ENCODE peak calls at places on chromosome 6, in six cellular contexts. D is suprapubic skin, B is stomach, M is H1, N is sigmoid colon, V is A549. U is an unnamed sample.

GRCh38 chr6:72784581-72784980 is 162.7 kb downstream of the KCNQ5 start:
- DNase-seq in D (no peak), B (no peak), M (no peak), N (no peak), V (peak), U (no peak)

GRCh38 chr6:156814036-156814581 is 36.9 kb downstream of the ARID1B start:
- DNase-seq in D (no peak), B (no peak), M (no peak), N (no peak), V (no peak), U (no peak)

GRCh38 chr6:157034433-157035230 is 257.5 kb downstream of the ARID1B start:
- DNase-seq in D (no peak), B (no peak), M (no peak), N (no peak), V (peak), U (no peak)

GRCh38 chr6:39530201-39530759 is 194.9 kb downstream of the KIF6 start:
- DNase-seq in D (no peak), B (no peak), M (no peak), N (no peak), V (no peak), U (peak)

GRCh38 chr6:24743265-24743943 is 24.4 kb upstream of the C6orf62 start:
- DNase-seq in D (no peak), B (peak), M (no peak), N (no peak), V (peak), U (no peak)

GRCh38 chr6:125950293-125950692 is 6.3 kb upstream of the HINT3 start:
- DNase-seq in D (no peak), B (no peak), M (no peak), N (no peak), V (peak), U (no peak)

GRCh38 chr6:160336200-160336599 is 12.0 kb upstream of the SLC22A3 start:
- DNase-seq in D (no peak), B (no peak), M (no peak), N (no peak), V (no peak), U (no peak)

GRCh38 chr6:31806470-31807272 is at the start of gene LSM2:
- DNase-seq in D (peak), B (peak), M (peak), N (peak), V (peak), U (peak)

GRCh38 chr6:139711714-139712585 is 337.5 kb upstream of the CITED2 start:
- DNase-seq in D (no peak), B (no peak), M (no peak), N (no peak), V (no peak), U (no peak)

GRCh38 chr6:7542878-7543394 is 1.5 kb downstream of the DSP start:
- DNase-seq in D (peak), B (peak), M (peak), N (peak), V (peak), U (peak)

GRCh38 chr6:16004934-16005673 is 123.8 kb upstream of the MYLIP start:
- DNase-seq in D (no peak), B (no peak), M (no peak), N (no peak), V (no peak), U (no peak)

GRCh38 chr6:16684896-16685554 is 76.2 kb downstream of the ATXN1 start:
- DNase-seq in D (no peak), B (no peak), M (no peak), N (no peak), V (peak), U (no peak)

GRCh38 chr6:7155871-7156579 is 48.3 kb downstream of the RREB1 start:
- DNase-seq in D (no peak), B (no peak), M (no peak), N (no peak), V (no peak), U (no peak)

GRCh38 chr6:15522427-15522826 is 140.4 kb downstream of the DTNBP1 start:
- DNase-seq in D (peak), B (no peak), M (no peak), N (peak), V (no peak), U (no peak)

GRCh38 chr6:61210549-61210948 is 1075.5 kb downstream of the KHDRBS2 start:
- DNase-seq in D (no peak), B (no peak), M (no peak), N (no peak), V (no peak), U (no peak)

GRCh38 chr6:85516168-85516567 is 66.3 kb downstream of the NT5E start:
- DNase-seq in D (no peak), B (no peak), M (no peak), N (no peak), V (no peak), U (no peak)

GRCh38 chr6:21780144-21780543 is 186.6 kb downstream of the SOX4 start:
- DNase-seq in D (no peak), B (no peak), M (no peak), N (no peak), V (no peak), U (no peak)

GRCh38 chr6:160088069-160088773 is 33.4 kb upstream of the SLC22A1 start:
- DNase-seq in D (no peak), B (peak), M (peak), N (peak), V (peak), U (peak)

GRCh38 chr6:53691667-53692133 is 26.1 kb upstream of the KLHL31 start:
- DNase-seq in D (no peak), B (no peak), M (no peak), N (no peak), V (no peak), U (no peak)

GRCh38 chr6:26607434-26608230 is 10.9 kb downstream of the ABT1 start:
- DNase-seq in D (no peak), B (peak), M (no peak), N (no peak), V (peak), U (peak)
- TF ChIP-seq POLR2A in D (no peak), B (no peak), M (no peak), N (no peak), V (no peak), U (no peak)

GRCh38 chr6:107547061-107547840 is 57.3 kb downstream of the SOBP start:
- DNase-seq in D (no peak), B (no peak), M (no peak), N (no peak), V (no peak), U (no peak)

GRCh38 chr6:107554326-107554725 is 64.4 kb downstream of the SOBP start:
- DNase-seq in D (no peak), B (no peak), M (no peak), N (no peak), V (no peak), U (no peak)

GRCh38 chr6:107554918-107555317 is 65.0 kb downstream of the SOBP start:
- DNase-seq in D (no peak), B (no peak), M (no peak), N (no peak), V (no peak), U (no peak)

GRCh38 chr6:107550906-107551305 is 61.0 kb downstream of the SOBP start:
- DNase-seq in D (no peak), B (no peak), M (no peak), N (no peak), V (no peak), U (no peak)

GRCh38 chr6:107550241-107550840 is 60.4 kb downstream of the SOBP start:
- DNase-seq in D (no peak), B (no peak), M (no peak), N (no peak), V (no peak), U (no peak)
- H3K4me3 ChIP-seq in D (no peak), B (no peak), M (no peak), N (no peak), V (no peak), U (no peak)

GRCh38 chr6:17907467-17908229 is 79.8 kb downstream of the KIF13A start:
- DNase-seq in D (peak), B (peak), M (no peak), N (peak), V (peak), U (peak)
- TF ChIP-seq EP300 in D (no peak), B (peak), M (no peak), N (no peak), V (peak), U (no peak)

GRCh38 chr6:33592280-33592594 is 12.2 kb upstream of the BAK1 start:
- DNase-seq in D (no peak), B (no peak), M (no peak), N (no peak), V (no peak), U (no peak)

GRCh38 chr6:33591633-33592032 is 11.6 kb upstream of the BAK1 start:
- DNase-seq in D (no peak), B (no peak), M (no peak), N (no peak), V (no peak), U (no peak)

GRCh38 chr6:33590531-33591198 is 10.6 kb upstream of the BAK1 start:
- DNase-seq in D (no peak), B (peak), M (peak), N (no peak), V (no peak), U (peak)

GRCh38 chr6:33593414-33593727 is 13.3 kb upstream of the BAK1 start:
- DNase-seq in D (no peak), B (no peak), M (no peak), N (no peak), V (no peak), U (no peak)

DNA sequence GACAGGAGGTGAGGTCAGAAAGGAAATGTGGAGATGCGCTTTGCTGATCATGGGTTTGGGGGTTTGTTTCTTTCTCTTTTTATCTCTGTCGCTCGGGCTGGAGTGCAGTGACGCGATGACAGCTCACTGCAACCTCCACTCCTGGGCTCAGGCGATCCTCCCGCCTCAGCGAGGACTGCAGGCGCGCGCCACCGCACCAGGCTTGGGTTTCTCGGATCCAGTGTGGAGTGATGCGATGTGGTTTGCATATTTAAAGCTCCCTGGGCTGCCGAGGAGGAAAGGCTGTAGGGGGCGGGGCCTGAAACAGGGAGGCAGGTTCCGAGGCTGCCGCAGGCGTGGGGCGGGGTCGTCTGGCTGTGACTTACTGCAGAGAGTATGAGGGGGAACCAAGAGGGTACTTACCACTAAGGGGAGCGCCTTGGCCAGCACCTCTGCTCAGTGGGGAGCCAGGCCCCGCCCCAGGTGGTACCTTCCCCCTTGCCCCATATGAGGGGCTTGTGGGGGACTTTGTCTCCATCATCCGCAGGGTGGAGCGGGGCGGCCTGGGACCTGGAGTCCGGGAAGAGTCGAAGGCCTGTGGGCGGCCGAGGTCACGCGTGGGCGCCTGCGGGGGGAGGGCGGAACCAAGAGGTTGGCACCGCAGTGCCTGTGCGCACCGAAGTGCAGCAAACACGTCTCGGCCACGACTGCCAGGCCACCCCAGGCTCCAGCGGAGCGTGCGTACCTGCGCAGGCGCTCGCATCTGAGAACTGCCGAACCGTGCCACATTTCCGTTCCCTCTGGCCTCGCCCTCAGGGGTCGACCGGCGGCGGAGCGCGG is 12.7 kb upstream of the BAK1 start:
- DNase-seq in D (no peak), B (peak), M (peak), N (no peak), V (no peak), U (peak)
- TF ChIP-seq POLR2A in D (no peak), B (no peak), M (no peak), N (no peak), V (no peak), U (peak)

GRCh38 chr6:33746036-33746600 is 587 bp downstream of the IP6K3 start:
- DNase-seq in D (no peak), B (no peak), M (peak), N (peak), V (no peak), U (peak)
- H3K4me3 ChIP-seq in D (no peak), B (peak), M (no peak), N (peak), V (no peak), U (no peak)

GRCh38 chr6:28802417-28803336 is 121.1 kb downstream of the TRIM27 start:
- DNase-seq in D (no peak), B (no peak), M (peak), N (no peak), V (peak), U (no peak)
- TF ChIP-seq EP300 in D (no peak), B (no peak), M (no peak), N (no peak), V (no peak), U (no peak)

GRCh38 chr6:130967502-130968469 is 95.3 kb downstream of the EPB41L2 start:
- DNase-seq in D (no peak), B (no peak), M (no peak), N (no peak), V (no peak), U (no peak)

GRCh38 chr6:130970839-130971410 is 92.1 kb downstream of the EPB41L2 start:
- DNase-seq in D (no peak), B (no peak), M (no peak), N (no peak), V (no peak), U (no peak)

GRCh38 chr6:130966581-130966980 is 96.5 kb downstream of the EPB41L2 start:
- DNase-seq in D (no peak), B (no peak), M (no peak), N (no peak), V (no peak), U (no peak)

GRCh38 chr6:130969807-130970491 is 93.1 kb downstream of the EPB41L2 start:
- DNase-seq in D (no peak), B (no peak), M (no peak), N (peak), V (peak), U (no peak)

GRCh38 chr6:130968486-130968885 is 94.6 kb downstream of the EPB41L2 start:
- DNase-seq in D (no peak), B (no peak), M (no peak), N (no peak), V (no peak), U (no peak)
- TF ChIP-seq POLR2A in D (no peak), B (no peak), M (no peak), N (no peak), V (no peak), U (no peak)

GRCh38 chr6:107674995-107675738 is 148.9 kb downstream of the SCML4 start:
- DNase-seq in D (peak), B (peak), M (peak), N (peak), V (peak), U (peak)
- H3K4me3 ChIP-seq in D (no peak), B (peak), M (peak), N (no peak), V (no peak), U (no peak)

GRCh38 chr6:88374556-88374955 is 208.4 kb upstream of the CNR1 start:
- DNase-seq in D (no peak), B (no peak), M (no peak), N (no peak), V (no peak), U (no peak)

GRCh38 chr6:88370127-88370710 is 204.1 kb upstream of the CNR1 start:
- DNase-seq in D (no peak), B (no peak), M (no peak), N (no peak), V (no peak), U (no peak)

GRCh38 chr6:88368071-88368787 is 202.1 kb upstream of the CNR1 start:
- DNase-seq in D (no peak), B (no peak), M (no peak), N (no peak), V (peak), U (no peak)

GRCh38 chr6:88367248-88367647 is 201.1 kb upstream of the CNR1 start:
- DNase-seq in D (no peak), B (no peak), M (no peak), N (no peak), V (no peak), U (no peak)

DNA sequence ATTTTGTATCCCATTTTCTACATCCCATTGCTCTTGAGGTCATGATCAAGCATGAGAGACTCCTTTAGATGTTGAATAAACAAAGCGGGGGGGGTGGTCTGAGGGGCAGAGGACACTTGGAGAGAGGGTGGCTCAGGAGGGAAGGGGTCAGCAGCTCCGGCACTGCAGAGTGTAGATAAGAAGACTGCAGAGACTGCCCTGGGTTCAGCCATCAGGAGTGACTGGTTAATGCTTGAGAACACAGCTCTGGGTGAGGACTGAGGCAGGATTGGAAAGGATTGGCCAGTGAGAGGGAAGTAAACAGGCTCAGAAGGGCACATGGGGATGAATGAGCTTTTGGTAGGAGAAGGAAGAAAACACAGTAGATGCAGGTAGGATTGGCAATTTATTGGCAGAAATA is 205.3 kb upstream of the CNR1 start:
- DNase-seq in D (no peak), B (no peak), M (no peak), N (no peak), V (no peak), U (no peak)
- TF ChIP-seq EP300 in D (no peak), B (no peak), M (no peak), N (no peak), V (no peak), U (no peak)

DNA sequence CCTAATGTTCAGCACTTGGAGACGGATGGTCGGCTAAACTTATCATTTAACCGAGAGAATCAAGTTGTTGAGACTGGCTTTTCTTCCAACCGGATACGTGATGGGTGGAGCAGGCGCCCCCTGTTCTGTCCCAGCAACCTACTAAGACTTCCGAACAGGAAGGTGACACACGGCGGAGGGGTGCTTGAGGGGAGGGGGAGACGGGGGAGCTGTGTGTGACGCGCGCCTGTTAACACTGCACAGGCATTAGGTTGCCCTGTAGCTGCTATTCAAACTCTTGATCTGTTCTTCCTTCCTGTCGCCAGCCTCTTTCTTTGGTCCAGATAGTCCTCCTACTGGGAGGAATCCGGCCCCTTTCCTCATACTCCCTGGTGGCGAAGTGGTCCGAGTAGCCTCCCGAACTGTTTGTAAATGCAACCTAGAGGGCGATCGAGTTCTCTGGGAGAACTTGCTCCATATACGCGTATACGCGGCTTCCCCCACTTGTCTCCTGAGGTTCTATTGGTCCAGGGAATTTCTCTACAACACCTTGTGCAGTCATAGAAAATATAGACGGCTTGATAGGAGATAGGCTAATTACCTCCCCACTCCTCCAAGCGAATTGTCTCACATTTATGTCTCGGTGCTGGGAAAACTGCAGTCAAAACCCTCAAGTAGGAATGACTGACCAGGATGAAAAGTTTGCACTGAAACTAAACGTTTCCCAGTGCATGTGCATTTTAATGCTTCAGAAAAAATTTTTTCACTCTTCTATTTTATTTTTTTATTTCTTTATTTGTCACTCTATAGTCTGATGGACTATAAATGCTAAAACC is 126.0 kb upstream of the SLC2A12 start:
- DNase-seq in D (peak), B (peak), M (peak), N (peak), V (peak), U (peak)
- TF ChIP-seq POLR2A in D (no peak), B (no peak), M (no peak), N (no peak), V (no peak), U (peak)